ENCODE peak calls at places on chromosomes 16 and 17, in six cellular contexts. J is Right ventricle myocardium superior, W is HEK293T, Q is T-cell, P is midbrain, I is ACHN. Y is an unnamed sample.

GRCh38 chr16:3458852-3459361 is 15.4 kb downstream of the NAA60 start:
- DNase-seq in I (peak), P (peak), Q (no peak), J (no peak), W (no peak), Y (no peak)

GRCh38 chr16:13982446-13982845 is 62.5 kb downstream of the ERCC4 start:
- DNase-seq in Q (no peak), I (no peak), W (no peak), J (no peak), P (no peak), Y (no peak)

GRCh38 chr16:19384656-19385055 is 33.0 kb upstream of the TMC5 start:
- DNase-seq in W (no peak), P (no peak), Q (no peak), J (no peak), I (peak), Y (no peak)

GRCh38 chr17:78374631-78375274 is 3.7 kb upstream of the PGS1 start:
- DNase-seq in W (no peak), Q (no peak), P (no peak), J (no peak), I (peak), Y (peak)

GRCh38 chr16:76541062-76541461 is 263.9 kb downstream of the CNTNAP4 start:
- DNase-seq in J (no peak), P (no peak), I (no peak), Q (no peak), W (no peak), Y (no peak)

GRCh38 chr16:70646260-70647241 is at the start of gene IL34:
- DNase-seq in P (peak), J (no peak), I (no peak), Q (no peak), W (peak), Y (no peak)

GRCh38 chr16:75471723-75472634 is 7.5 kb upstream of the TMEM170A start:
- DNase-seq in W (peak), P (peak), Q (peak), I (peak), J (no peak), Y (peak)

GRCh38 chr17:61492759-61493526 is 40.7 kb downstream of the TBX4 start:
- DNase-seq in Q (no peak), P (no peak), W (no peak), I (no peak), J (no peak), Y (peak)

GRCh38 chr17:75531724-75532090 is 6.2 kb downstream of the LLGL2 start:
- DNase-seq in P (no peak), J (no peak), I (no peak), Q (no peak), W (no peak), Y (no peak)

GRCh38 chr16:88778541-88779065 is 6.4 kb downstream of the PIEZO1 start:
- DNase-seq in P (no peak), J (no peak), I (no peak), W (no peak), Q (no peak), Y (no peak)

GRCh38 chr17:36000730-36001108 is 634 bp downstream of the CCL15 start:
- DNase-seq in P (no peak), J (no peak), Q (no peak), W (no peak), I (no peak), Y (no peak)

Y was measured in RPMI7951.